ENCODE peak calls at places on chromosomes 4 and X, in seven cellular contexts. L, Q, W, R, O, S and F are unnamed samples.

GRCh38 chr4:168666531-168666930 is 169.7 kb downstream of the PALLD start:
- DNase-seq in L (no peak), Q (peak; percentile 45), W (peak; percentile 54), R (no peak), O (no peak), S (no peak), F (no peak)

GRCh38 chr4:174873931-174874330 is 44.2 kb upstream of the ADAM29 start:
- DNase-seq in L (no peak), Q (peak; percentile 11), W (peak; percentile 1), R (no peak), O (peak; percentile 61), S (peak; percentile 24), F (no peak)

GRCh38 chr4:126776361-126776760 is 856.4 kb upstream of the INTU start:
- DNase-seq in L (no peak), Q (no peak), W (peak; percentile 9), R (no peak), O (no peak), S (no peak), F (no peak)

GRCh38 chr4:119540249-119540648 is 88.4 kb downstream of the PDE5A start:
- DNase-seq in L (no peak), Q (no peak), W (no peak), R (no peak), O (no peak), S (no peak), F (no peak)

GRCh38 chr4:1473718-1474117 is 67.5 kb upstream of the NKX1-1 start:
- DNase-seq in L (no peak), Q (no peak), W (no peak), R (no peak), O (no peak), S (no peak), F (no peak)

GRCh38 chr4:7075962-7076693 is 8.3 kb upstream of the GRPEL1 start:
- DNase-seq in L (no peak), Q (no peak), W (no peak), R (no peak), O (no peak), S (no peak), F (no peak)

GRCh38 chrX:40172169-40172979 is 74.6 kb upstream of the BCOR start:
- DNase-seq in L (peak; percentile 67), Q (peak; percentile 64), W (peak; percentile 57), R (peak; percentile 78), O (peak; percentile 67), S (peak; percentile 76), F (no peak)

GRCh38 chrX:153371256-153371655 is 29.9 kb downstream of the PNMA6E start:
- DNase-seq in L (no peak), Q (no peak), W (no peak), R (no peak), O (no peak), S (no peak), F (no peak)

GRCh38 chr4:48781968-48782367 is 1.9 kb upstream of the FRYL start:
- DNase-seq in L (no peak), Q (no peak), W (no peak), R (no peak), O (no peak), S (no peak), F (no peak)

GRCh38 chrX:2351321-2351720 is 149.5 kb downstream of the DHRSX start:
- DNase-seq in L (no peak), Q (no peak), W (peak; percentile 68), R (no peak), O (no peak), S (no peak), F (no peak)

GRCh38 chr4:149896428-149896827 is 80.8 kb upstream of the IQCM start:
- DNase-seq in L (no peak), Q (peak; percentile 87), W (peak; percentile 66), R (no peak), O (no peak), S (no peak), F (no peak)

GRCh38 chr4:13918110-13918509 is 290.6 kb upstream of the BOD1L1 start:
- DNase-seq in L (peak; percentile 13), Q (no peak), W (peak; percentile 99), R (peak; percentile 60), O (no peak), S (no peak), F (no peak)

GRCh38 chr4:120918788-120919187 is 3.7 kb downstream of the PRDM5 start:
- DNase-seq in L (peak; percentile 23), Q (no peak), W (peak; percentile 68), R (no peak), O (no peak), S (no peak), F (no peak)

GRCh38 chr4:187304131-187304530 is 580.5 kb upstream of the FAT1 start:
- DNase-seq in L (no peak), Q (no peak), W (no peak), R (no peak), O (no peak), S (no peak), F (no peak)

GRCh38 chrX:27728291-27728690 is 79.5 kb upstream of the MAGEB10 start:
- DNase-seq in L (no peak), Q (no peak), W (peak; percentile 65), R (no peak), O (no peak), S (no peak), F (no peak)

GRCh38 chr4:76197001-76197743 is 16.5 kb downstream of the SCARB2 start:
- DNase-seq in L (no peak), Q (no peak), W (peak; percentile 33), R (no peak), O (peak; percentile 44), S (no peak), F (no peak)

GRCh38 chrX:68807818-68808217 is 21.0 kb upstream of the EFNB1 start:
- DNase-seq in L (no peak), Q (peak; percentile 36), W (peak; percentile 33), R (no peak), O (no peak), S (no peak), F (no peak)

GRCh38 chr4:162104459-162105124 is 59.2 kb downstream of the FSTL5 start:
- DNase-seq in L (no peak), Q (no peak), W (no peak), R (no peak), O (no peak), S (no peak), F (no peak)

GRCh38 chrX:156001667-156002021 is 4.1 kb downstream of the IL9R start:
- DNase-seq in L (no peak), Q (no peak), W (no peak), R (no peak), O (no peak), S (peak; percentile 81), F (no peak)

GRCh38 chr4:118743867-118744266 is 58.7 kb downstream of the METTL14 start:
- DNase-seq in L (no peak), Q (no peak), W (no peak), R (no peak), O (no peak), S (no peak), F (no peak)

GRCh38 chrX:111006119-111006518 is 89.9 kb upstream of the PAK3 start:
- DNase-seq in L (no peak), Q (no peak), W (no peak), R (no peak), O (no peak), S (no peak), F (no peak)

GRCh38 chr4:185742766-185743165 is 69.2 kb downstream of the SORBS2 start:
- DNase-seq in L (no peak), Q (no peak), W (no peak), R (no peak), O (peak; percentile 28), S (no peak), F (no peak)

GRCh38 chrX:7120578-7121219 is 26.8 kb upstream of the STS start:
- DNase-seq in L (no peak), Q (no peak), W (peak; percentile 29), R (no peak), O (no peak), S (no peak), F (no peak)

GRCh38 chr4:110681381-110681780 is 58.5 kb upstream of the PITX2 start:
- DNase-seq in L (no peak), Q (peak; percentile 46), W (peak; percentile 14), R (no peak), O (no peak), S (no peak), F (no peak)

GRCh38 chr4:126106658-126107057 is 791.9 kb downstream of the FAT4 start:
- DNase-seq in L (no peak), Q (peak; percentile 14), W (no peak), R (no peak), O (peak; percentile 7), S (peak; percentile 3), F (no peak)

DNA sequence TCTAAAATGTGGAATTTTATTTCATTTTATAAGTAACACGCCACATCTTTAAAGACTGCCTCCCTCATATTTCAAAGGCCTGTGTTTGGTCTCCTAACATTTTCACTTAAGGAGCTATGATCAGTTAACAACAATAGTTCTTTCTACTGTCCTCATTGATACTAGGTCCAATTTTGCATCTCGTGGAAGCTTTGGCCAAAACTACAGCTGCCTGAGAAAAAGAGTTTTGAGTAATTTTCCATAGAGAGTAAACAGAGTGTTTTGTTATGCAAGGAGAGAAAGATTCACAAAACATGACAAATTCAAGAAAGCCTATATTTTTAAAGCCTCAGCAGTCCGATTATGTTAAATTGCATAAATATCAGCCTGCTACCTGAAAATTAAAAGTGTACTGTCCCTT is 11.4 kb upstream of the PCDH18 start:
- DNase-seq in L (no peak), Q (no peak), W (no peak), R (no peak), O (no peak), S (no peak), F (no peak)
- H3K4me3 ChIP-seq in L (no peak overlapping the region), Q (no peak overlapping the region), W (no peak overlapping the region), R (no peak overlapping the region), O (no peak overlapping the region), S (no peak overlapping the region), F (no peak overlapping the region)

DNA sequence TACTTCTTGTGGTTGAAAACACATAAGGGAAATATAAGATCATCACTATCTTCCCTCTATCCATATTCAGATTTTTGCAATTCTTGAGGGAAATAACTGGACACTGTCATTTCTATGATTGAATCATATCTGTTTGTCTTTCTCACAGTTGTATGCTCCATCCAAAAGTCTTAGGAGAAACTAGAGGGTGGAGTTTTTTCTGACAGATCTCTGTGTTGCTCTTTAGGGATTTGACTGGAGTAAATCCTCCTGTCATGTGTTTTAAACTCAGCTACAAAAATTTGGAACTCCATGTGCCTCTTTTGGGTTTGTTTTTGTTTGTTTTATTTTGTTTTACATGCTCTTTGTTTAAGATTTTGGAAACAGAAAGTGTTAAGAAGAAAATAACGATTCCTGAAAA is 136.5 kb downstream of the SPATA18 start:
- DNase-seq in L (no peak), Q (no peak), W (no peak), R (no peak), O (no peak), S (no peak), F (no peak)
- TF ChIP-seq CTCF in L (no peak), Q (no peak), W (no peak), R (no peak), O (no peak), S (no peak), F (no peak)

GRCh38 chrX:37846141-37846540 is 1.2 kb downstream of the DYNLT3 start:
- DNase-seq in L (no peak), Q (no peak), W (no peak), R (no peak), O (no peak), S (no peak), F (no peak)
- H3K4me3 ChIP-seq in L (peak overlapping the region; percentile 70), Q (peak overlapping the region; percentile 70), W (peak overlapping the region; percentile 35), R (peak overlapping the region; percentile 74), O (no peak overlapping the region), S (no peak overlapping the region), F (no peak overlapping the region)

GRCh38 chrX:119692241-119693031 is 532 bp downstream of the SEPTIN6 start:
- DNase-seq in L (peak; percentile 29), Q (peak; percentile 37), W (peak; percentile 53), R (no peak), O (peak; percentile 64), S (peak; percentile 53), F (no peak)
- TF ChIP-seq CTCF in L (no peak), Q (peak; percentile 28), W (peak; percentile 18), R (no peak), O (no peak), S (peak; percentile 32), F (peak; percentile 40)